ENCODE peak calls at places on chromosomes 4 and X, in six cellular contexts. N is NB4, M is germinal center, B is neural crest cell, V is fibroblast of mammary gland, Z is C1 segment of cervical spinal cord. G is an unnamed sample.

GRCh38 chr4:169070895-169071218 is 60.8 kb upstream of the CBR4 start:
- DNase-seq in N (no peak), V (peak; percentile 9), M (no peak), B (no peak), Z (no peak), G (no peak)

GRCh38 chr4:4507923-4508322 is 33.9 kb downstream of the STX18 start:
- DNase-seq in M (peak; percentile 60), B (no peak), Z (no peak), N (no peak), V (no peak), G (no peak)

GRCh38 chr4:128574706-128575105 is 234.8 kb upstream of the JADE1 start:
- DNase-seq in Z (peak; percentile 31), M (peak; percentile 55), N (peak; percentile 68), V (peak; percentile 80), B (peak; percentile 59), G (peak; percentile 45)

GRCh38 chr4:40540801-40541200 is 88.9 kb downstream of the RBM47 start:
- DNase-seq in N (no peak), Z (no peak), B (no peak), M (no peak), V (no peak), G (no peak)

GRCh38 chr4:7530026-7530562 is 95.4 kb upstream of the PSAPL1 start:
- DNase-seq in N (no peak), V (no peak), B (no peak), M (no peak), Z (no peak), G (no peak)

GRCh38 chrX:30060718-30061117 is 154.6 kb upstream of the MAGEB2 start:
- DNase-seq in M (no peak), Z (no peak), B (no peak), N (peak; percentile 1), V (peak; percentile 8), G (no peak)

GRCh38 chr4:168511780-168512467 is 15.1 kb downstream of the PALLD start:
- DNase-seq in Z (no peak), V (no peak), M (no peak), N (no peak), B (no peak), G (no peak)

GRCh38 chr4:177408023-177408422 is 34.2 kb downstream of the AGA start:
- DNase-seq in V (no peak), N (no peak), Z (no peak), M (no peak), B (no peak), G (no peak)